ENCODE peak calls at places on chromosomes 12 and 14, in ten cellular contexts. W is cardiac muscle cell; H is lung; A is suprapubic skin; X is OCI-LY7; Z is body of pancreas; V is hepatocyte; T is CD8-positive, alpha-beta T cell; N is colonic mucosa; Y is uterus. I is an unnamed sample. For H3K4me1, the result is how much of the 10 kb centered on the place peaks cover.

GRCh38 chr14:23294734-23295561 is 7.7 kb downstream of the PPP1R3E start:
- DNase-seq in Z (peak), T (peak), H (peak), Y (peak), V (peak), X (peak), A (no peak), W (peak), N (peak), I (peak)

GRCh38 chr12:112977641-112978040 is 678 bp upstream of the OAS2 start:
- DNase-seq in H (no peak), Z (no peak), V (no peak), T (no peak), A (no peak), N (no peak), X (no peak), W (no peak), Y (no peak), I (no peak)

GRCh38 chr12:50676761-50677160 is 87.1 kb upstream of the ATF1 start:
- DNase-seq in V (no peak), Z (no peak), H (no peak), N (no peak), A (no peak), W (no peak), T (no peak), X (no peak), Y (no peak), I (no peak)

GRCh38 chr12:68963456-68963859 is 30.5 kb upstream of the CPM start:
- DNase-seq in T (no peak), W (peak), V (peak), N (no peak), A (no peak), X (no peak), H (no peak), Y (no peak), Z (no peak), I (no peak)

GRCh38 chr12:76568130-76568529 is 8.6 kb upstream of the OSBPL8 start:
- DNase-seq in H (no peak), Y (no peak), W (no peak), A (no peak), X (no peak), N (no peak), Z (no peak), T (no peak), V (no peak), I (no peak)

GRCh38 chr14:24959791-24960331 is 90.1 kb downstream of the STXBP6 start:
- DNase-seq in T (no peak), Z (no peak), Y (no peak), H (no peak), W (no peak), X (no peak), V (peak), N (no peak), A (no peak), I (no peak)

GRCh38 chr12:124454735-124455134 is 112.7 kb downstream of the NCOR2 start:
- DNase-seq in T (no peak), H (no peak), V (no peak), N (no peak), A (peak), W (peak), Y (no peak), Z (no peak), X (no peak), I (no peak)

GRCh38 chr12:503111-503761 is 43.5 kb downstream of the B4GALNT3 start:
- DNase-seq in H (peak), A (no peak), T (no peak), X (no peak), V (peak), Y (no peak), Z (peak), W (peak), N (peak), I (no peak)

GRCh38 chr12:124923906-124924734 is 9.7 kb upstream of the UBC start:
- DNase-seq in V (no peak), T (no peak), N (no peak), Y (peak), H (no peak), A (no peak), Z (no peak), X (no peak), W (peak), I (peak)

GRCh38 chr12:532908-533565 is 73.3 kb downstream of the B4GALNT3 start:
- DNase-seq in A (no peak), Z (no peak), W (peak), Y (no peak), H (no peak), T (no peak), N (no peak), X (no peak), V (peak), I (no peak)

GRCh38 chr12:56082382-56082781 is 2.4 kb downstream of the ERBB3 start:
- DNase-seq in T (no peak), V (no peak), N (no peak), A (no peak), Z (no peak), H (no peak), W (no peak), Y (no peak), X (no peak), I (no peak)

GRCh38 chr12:38116968-38117367 is 199.6 kb upstream of the ALG10B start:
- DNase-seq in W (no peak), N (no peak), H (no peak), T (no peak), Z (no peak), X (no peak), V (no peak), Y (no peak), A (no peak), I (no peak)

GRCh38 chr12:14366211-14366762 is 805 bp downstream of the ATF7IP start:
- DNase-seq in W (peak), H (no peak), T (no peak), N (no peak), Z (no peak), V (peak), A (no peak), Y (no peak), X (peak), I (no peak)

GRCh38 chr12:4030938-4031702 is 157.9 kb upstream of the PARP11 start:
- DNase-seq in Y (peak), T (peak), W (peak), N (peak), X (no peak), A (peak), V (peak), Z (peak), H (peak), I (no peak)

GRCh38 chr14:100307215-100308111 is 1.2 kb upstream of the SLC25A29 start:
- DNase-seq in W (no peak), Z (no peak), X (no peak), Y (no peak), T (no peak), A (no peak), V (peak), H (no peak), N (peak), I (peak)

GRCh38 chr12:14618990-14619389 is 51.3 kb upstream of the PLBD1 start:
- DNase-seq in V (no peak), A (no peak), Y (no peak), T (no peak), N (no peak), H (no peak), X (peak), W (peak), Z (no peak), I (no peak)

GRCh38 chr14:44766285-44766684 is 195.5 kb downstream of the KLHL28 start:
- DNase-seq in T (no peak), X (no peak), A (no peak), N (no peak), Z (no peak), Y (no peak), V (no peak), H (no peak), W (no peak), I (no peak)

DNA sequence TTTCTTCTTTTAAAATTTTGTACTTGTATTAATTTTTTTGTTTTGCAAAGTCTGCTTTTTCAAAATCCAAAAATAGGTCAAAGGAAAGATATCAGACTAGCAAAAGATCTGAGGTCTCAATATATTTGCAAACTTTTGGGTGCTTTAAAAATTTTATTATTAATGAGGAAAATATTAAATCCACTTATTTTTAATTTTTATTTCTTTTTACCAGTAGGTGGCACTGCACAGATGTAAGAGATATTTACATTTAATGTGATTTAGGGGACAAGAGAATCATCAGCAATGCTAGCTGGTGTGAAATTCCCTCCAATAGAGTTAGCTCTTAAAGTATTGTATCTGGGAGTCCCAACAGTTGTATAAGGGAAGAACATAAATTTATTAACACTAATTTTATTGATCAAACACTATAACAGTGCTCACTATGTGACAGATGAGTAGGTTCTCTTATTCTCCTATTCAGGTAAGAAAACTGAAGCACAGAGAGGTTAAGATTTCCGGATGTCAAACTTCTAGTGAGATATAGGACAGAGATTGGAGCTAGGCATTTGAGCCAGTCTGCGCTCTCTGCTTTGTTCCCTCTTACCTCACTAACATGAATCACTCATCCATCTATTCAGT is 30.5 kb downstream of the ALX1 start:
- DNase-seq in V (no peak), W (peak), T (no peak), X (peak), Y (no peak), Z (no peak), H (no peak), N (no peak), A (no peak), I (no peak)
- TF ChIP-seq CTCF in V (peak), W (peak), T (peak), X (peak), Y (peak), Z (peak), H (no peak), N (peak), A (peak), I (peak)

DNA sequence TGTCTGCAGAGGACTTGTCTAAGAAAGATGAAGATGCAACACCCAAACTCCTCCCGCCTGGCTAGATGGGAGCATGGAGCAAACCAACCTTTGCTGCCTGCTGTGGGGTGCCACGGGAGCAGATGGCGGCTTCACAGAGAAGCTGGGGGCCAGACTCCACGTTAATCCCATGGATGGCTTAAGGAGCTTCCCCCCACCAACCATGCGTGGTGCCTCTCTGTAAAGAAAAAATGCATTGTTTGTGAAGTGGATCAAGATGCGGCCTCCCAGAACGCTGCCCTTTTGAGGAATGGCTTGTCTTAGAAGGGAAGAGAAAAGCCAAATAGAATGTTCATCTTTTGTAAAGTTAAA is 15.6 kb downstream of the MVK start:
- DNase-seq in N (no peak), H (no peak), A (no peak), V (no peak), T (no peak), Z (no peak), W (no peak), Y (no peak), X (no peak), I (no peak)
- H3K4me1 ChIP-seq in N (under half), H (under half), A (under half), V (under half), T (under half), Z (under half), W (under half), Y (under half), X (under half), I (under half)

GRCh38 chr14:73723799-73724621 is 9.8 kb upstream of the PNMA1 start:
- DNase-seq in W (peak), N (peak), X (no peak), T (no peak), V (peak), A (peak), Y (peak), Z (no peak), H (peak), I (no peak)
- TF ChIP-seq CTCF in W (no peak), N (no peak), X (no peak), T (no peak), V (peak), A (no peak), Y (peak), Z (no peak), H (no peak), I (peak)

DNA sequence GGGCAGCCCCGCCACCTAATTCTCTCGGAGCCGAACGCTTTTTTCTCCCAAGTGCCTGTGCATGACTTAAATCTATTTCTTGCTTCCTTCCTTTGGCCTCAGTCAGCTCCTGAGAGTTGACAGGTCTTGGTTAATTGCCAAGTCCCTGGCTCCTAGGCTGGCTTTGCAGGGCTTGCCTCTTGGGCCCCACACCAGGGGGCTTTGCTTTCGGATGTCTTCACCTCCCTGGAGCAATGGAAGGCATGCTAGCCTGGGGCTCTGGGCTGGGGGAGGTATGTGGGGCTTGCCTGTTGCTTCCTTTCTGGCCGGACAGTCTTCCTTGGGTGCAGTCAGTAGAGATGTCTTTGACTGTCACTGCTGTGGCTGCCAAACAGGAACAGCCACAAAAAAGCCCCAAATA is 2.2 kb upstream of the KRT80 start:
- DNase-seq in W (peak), T (no peak), X (no peak), Y (no peak), V (peak), N (no peak), A (no peak), H (no peak), Z (no peak), I (no peak)
- H3K4me1 ChIP-seq in W (under half), T (under half), X (under half), Y (under half), V (under half), N (under half), A (half or more), H (under half), Z (half or more), I (under half)

DNA sequence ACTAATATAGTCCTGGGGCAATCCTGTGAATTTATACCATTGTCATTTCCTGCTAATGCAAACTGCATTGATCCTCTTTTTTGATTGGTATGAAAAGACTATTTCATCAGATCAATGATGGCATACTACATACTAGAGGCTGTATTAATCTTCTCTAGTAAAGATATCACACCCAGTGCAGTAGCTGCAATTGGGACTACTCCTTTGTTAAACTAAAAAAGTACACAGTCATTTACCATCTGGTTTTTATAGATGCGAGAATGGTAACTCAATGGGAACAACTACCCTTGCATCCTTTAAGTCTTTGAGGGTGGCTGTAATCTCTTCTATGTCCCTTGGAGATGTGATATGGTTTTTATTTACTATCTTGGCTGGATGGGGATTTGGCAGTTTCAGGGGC is 80.2 kb upstream of the STK38L start:
- DNase-seq in V (no peak), N (no peak), X (no peak), T (no peak), H (no peak), A (no peak), Y (no peak), Z (no peak), W (no peak), I (no peak)
- TF ChIP-seq CTCF in V (no peak), N (no peak), X (no peak), T (no peak), H (no peak), A (no peak), Y (no peak), Z (no peak), W (no peak), I (no peak)

GRCh38 chr12:65567820-65568219 is 256.5 kb upstream of the HMGA2 start:
- DNase-seq in A (no peak), N (no peak), V (no peak), T (no peak), Z (no peak), X (no peak), H (no peak), W (peak), Y (no peak), I (no peak)
- H3K4me1 ChIP-seq in A (under half), N (under half), V (under half), T (under half), Z (under half), X (under half), H (under half), W (under half), Y (under half), I (under half)

GRCh38 chr12:6370994-6371754 is 4.2 kb downstream of the SCNN1A start:
- DNase-seq in H (peak), Z (peak), W (peak), Y (peak), T (no peak), N (peak), X (no peak), V (peak), A (no peak), I (no peak)
- TF ChIP-seq CTCF in H (no peak), Z (peak), W (peak), Y (no peak), T (no peak), N (no peak), X (no peak), V (peak), A (no peak), I (peak)

DNA sequence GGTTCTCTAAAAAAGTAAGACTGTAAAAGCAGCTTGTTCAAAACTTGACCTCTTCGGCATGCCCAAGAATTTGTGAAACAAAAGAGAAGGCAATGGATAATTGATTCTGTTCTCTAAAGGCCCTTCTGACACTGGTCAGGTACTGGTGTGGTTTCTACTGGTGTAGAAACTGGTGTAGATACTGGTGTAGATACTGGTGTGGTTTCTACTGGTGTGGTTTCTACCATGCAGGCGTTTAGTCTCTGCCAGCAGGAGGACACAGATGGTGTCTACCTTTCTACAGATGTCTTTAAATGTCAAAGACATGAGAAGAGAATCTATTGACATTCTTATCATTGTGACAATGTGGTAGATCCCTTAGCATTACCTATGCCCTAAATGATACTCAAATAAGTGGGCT is 107.4 kb downstream of the SAMD4A start:
- DNase-seq in T (no peak), V (no peak), Z (no peak), H (no peak), W (no peak), A (no peak), Y (no peak), N (no peak), X (no peak), I (no peak)
- H3K4me1 ChIP-seq in T (under half), V (under half), Z (under half), H (under half), W (half or more), A (half or more), Y (under half), N (under half), X (under half), I (under half)

DNA sequence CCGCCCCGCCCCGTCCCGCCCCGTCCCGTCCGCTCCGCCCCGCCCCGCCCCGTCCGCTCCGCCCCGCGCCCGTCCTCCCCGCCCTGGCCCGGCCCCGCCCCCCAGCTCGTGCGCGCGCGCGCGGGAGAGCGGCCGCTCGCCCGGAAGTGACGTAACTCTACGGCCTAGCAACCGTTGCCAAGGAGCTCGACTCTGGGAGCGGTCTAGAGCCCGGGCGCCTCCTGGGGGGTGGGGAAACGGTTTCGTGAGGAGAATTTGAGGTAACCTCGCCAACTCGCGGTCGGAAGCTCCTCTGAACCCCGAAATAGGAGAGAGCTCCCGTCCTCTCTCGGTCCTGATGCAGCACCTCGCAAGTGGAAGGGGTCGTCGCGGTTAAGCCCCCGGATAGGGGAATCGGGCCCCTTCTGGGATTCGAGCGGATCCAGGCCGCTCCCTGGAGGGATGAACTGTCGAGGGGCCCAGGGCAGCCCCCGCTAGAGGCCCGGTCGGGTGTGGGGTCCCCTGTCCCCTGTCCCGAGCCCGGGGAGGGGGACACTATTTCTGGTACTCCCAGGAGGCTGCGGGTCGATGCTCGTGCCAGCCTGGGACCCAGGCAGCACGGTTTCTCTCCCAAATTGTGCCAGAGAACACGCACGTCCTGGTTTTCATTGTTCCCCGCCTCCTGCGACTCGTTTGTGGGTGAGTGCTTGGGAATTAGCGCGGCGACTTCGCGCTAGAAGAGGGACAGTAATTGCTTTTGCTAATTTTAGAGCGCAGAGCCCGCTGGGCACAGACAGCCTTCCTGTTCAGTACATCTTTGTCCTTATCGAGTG is at the start of gene IFT81:
- DNase-seq in V (peak), T (peak), A (peak), H (peak), N (peak), W (peak), Z (peak), Y (peak), X (peak), I (peak)
- TF ChIP-seq CTCF in V (no peak), T (no peak), A (no peak), H (no peak), N (no peak), W (no peak), Z (no peak), Y (peak), X (no peak), I (no peak)

I was measured in BE2C.